ENCODE peak calls at places on chromosome 14, in six cellular contexts. D is fibroblast of pulmonary artery, Q is fibroblast of lung, F is transverse colon, C is suprapubic skin, J is epithelial cell of esophagus. T is an unnamed sample.

GRCh38 chr14:89853976-89854693 is 100.4 kb downstream of the EFCAB11 start:
- DNase-seq in Q (no peak), F (no peak), D (no peak), J (no peak), C (no peak), T (no peak)

GRCh38 chr14:69945905-69946304 is 66.7 kb downstream of the SMOC1 start:
- DNase-seq in D (no peak), Q (peak), J (no peak), F (no peak), C (no peak), T (no peak)

GRCh38 chr14:93752980-93753561 is 35.2 kb downstream of the PRIMA1 start:
- DNase-seq in D (no peak), Q (no peak), J (no peak), F (no peak), C (no peak), T (no peak)

GRCh38 chr14:75493580-75494130 is 28.6 kb upstream of the BATF start:
- DNase-seq in F (no peak), D (no peak), J (no peak), Q (peak), C (no peak), T (peak)

GRCh38 chr14:68340262-68340661 is 452.6 kb downstream of the ZFP36L1 start:
- DNase-seq in J (no peak), Q (no peak), F (no peak), D (no peak), C (no peak), T (no peak)

GRCh38 chr14:67151082-67151666 is 38.1 kb upstream of the GARIN2 start:
- DNase-seq in C (no peak), Q (no peak), J (no peak), D (no peak), F (no peak), T (no peak)

GRCh38 chr14:45120109-45120508 is 14.2 kb downstream of the FKBP3 start:
- DNase-seq in Q (no peak), C (no peak), D (no peak), F (no peak), J (no peak), T (no peak)

GRCh38 chr14:98931911-98932310 is 340.1 kb downstream of the BCL11B start:
- DNase-seq in J (no peak), D (no peak), F (peak), C (peak), Q (no peak), T (no peak)

GRCh38 chr14:100239200-100239839 is 376 bp downstream of the YY1 start:
- DNase-seq in F (peak), J (no peak), D (no peak), Q (no peak), C (peak), T (no peak)

GRCh38 chr14:37253905-37254304 is 56.2 kb downstream of the MIPOL1 start:
- DNase-seq in F (no peak), J (peak), Q (peak), D (peak), C (no peak), T (no peak)

GRCh38 chr14:71651228-71651627 is 281.0 kb upstream of the RGS6 start:
- DNase-seq in C (no peak), J (peak), D (peak), Q (peak), F (no peak), T (no peak)

GRCh38 chr14:72552236-72552635 is 341.7 kb downstream of the DPF3 start:
- DNase-seq in F (no peak), D (no peak), C (no peak), J (no peak), Q (no peak), T (no peak)

GRCh38 chr14:71698027-71698426 is 234.2 kb upstream of the RGS6 start:
- DNase-seq in D (no peak), F (no peak), C (no peak), J (no peak), Q (no peak), T (no peak)

GRCh38 chr14:105248368-105249174 is at the start of gene BTBD6:
- DNase-seq in F (peak), Q (peak), J (peak), D (peak), C (peak), T (peak)
- TF ChIP-seq CTCF in F (no peak), Q (no peak), J (no peak), D (no peak), C (no peak), T (no peak)

GRCh38 chr14:95876769-95877490 is at the start of gene TUNAR:
- DNase-seq in J (no peak), C (no peak), F (no peak), D (peak), Q (no peak), T (no peak)

GRCh38 chr14:95875831-95876768 is 532 bp upstream of the TUNAR start:
- DNase-seq in Q (no peak), J (no peak), F (no peak), C (no peak), D (no peak), T (no peak)

GRCh38 chr14:95872777-95873176 is 3.9 kb upstream of the TUNAR start:
- DNase-seq in F (no peak), Q (no peak), C (no peak), J (no peak), D (no peak), T (no peak)

DNA sequence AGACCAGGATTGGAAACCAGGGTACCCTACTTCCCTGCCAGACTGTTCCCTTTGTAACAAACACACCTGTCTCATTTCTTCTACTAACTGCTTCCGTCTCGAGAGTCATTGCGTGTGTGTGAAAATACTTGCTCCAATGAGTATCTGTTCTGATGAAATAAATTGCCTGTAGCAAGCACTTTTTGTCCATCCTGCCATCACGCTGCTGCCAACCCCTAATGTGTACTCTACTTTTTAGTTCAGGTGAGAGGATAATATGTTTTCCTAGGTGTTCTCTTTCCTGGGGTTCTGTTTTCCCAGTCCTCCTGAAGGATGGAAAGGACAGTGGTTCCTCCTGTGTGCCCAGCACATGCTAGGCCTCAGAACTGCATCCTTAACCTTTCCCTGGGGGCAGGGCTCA is 1.0 kb downstream of the TUNAR start:
- DNase-seq in D (no peak), Q (no peak), C (no peak), F (no peak), J (no peak), T (no peak)
- TF ChIP-seq CTCF in D (no peak), Q (no peak), C (no peak), F (no peak), J (no peak), T (no peak)

DNA sequence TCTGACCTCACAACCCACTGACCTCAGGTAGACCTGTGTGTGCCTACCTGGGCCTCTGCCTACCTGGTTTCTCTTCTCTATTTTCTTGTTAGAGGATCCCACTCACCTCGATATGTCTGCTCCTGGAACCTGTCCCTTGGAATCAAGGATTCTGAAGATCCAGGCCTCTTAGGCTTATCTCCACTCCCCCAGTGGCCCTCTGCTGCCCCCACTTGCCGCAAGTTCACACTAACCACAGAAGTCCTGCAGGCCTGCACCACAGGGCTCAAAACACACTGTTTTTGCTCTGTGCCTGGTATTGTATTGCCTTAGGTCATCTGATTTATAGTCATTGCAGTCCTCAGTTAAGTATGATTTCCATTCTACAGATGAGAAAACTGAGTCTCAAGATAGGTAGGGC is 15.3 kb upstream of the NRXN3 start:
- DNase-seq in Q (no peak), C (no peak), D (no peak), F (no peak), J (no peak), T (no peak)
- TF ChIP-seq CTCF in Q (no peak), C (no peak), D (no peak), F (no peak), J (no peak), T (no peak)

GRCh38 chr14:104793703-104793959 is 1.9 kb downstream of the AKT1 start:
- DNase-seq in D (no peak), C (no peak), J (no peak), Q (no peak), F (no peak), T (no peak)

GRCh38 chr14:104794099-104794498 is 1.4 kb downstream of the AKT1 start:
- DNase-seq in Q (peak), D (peak), J (peak), F (peak), C (no peak), T (no peak)

GRCh38 chr14:104795468-104795780 is at the start of gene AKT1:
- DNase-seq in D (no peak), Q (no peak), F (no peak), C (no peak), J (no peak), T (no peak)

GRCh38 chr14:104795781-104796681 is 483 bp upstream of the AKT1 start:
- DNase-seq in C (no peak), F (peak), J (peak), Q (no peak), D (peak), T (no peak)

DNA sequence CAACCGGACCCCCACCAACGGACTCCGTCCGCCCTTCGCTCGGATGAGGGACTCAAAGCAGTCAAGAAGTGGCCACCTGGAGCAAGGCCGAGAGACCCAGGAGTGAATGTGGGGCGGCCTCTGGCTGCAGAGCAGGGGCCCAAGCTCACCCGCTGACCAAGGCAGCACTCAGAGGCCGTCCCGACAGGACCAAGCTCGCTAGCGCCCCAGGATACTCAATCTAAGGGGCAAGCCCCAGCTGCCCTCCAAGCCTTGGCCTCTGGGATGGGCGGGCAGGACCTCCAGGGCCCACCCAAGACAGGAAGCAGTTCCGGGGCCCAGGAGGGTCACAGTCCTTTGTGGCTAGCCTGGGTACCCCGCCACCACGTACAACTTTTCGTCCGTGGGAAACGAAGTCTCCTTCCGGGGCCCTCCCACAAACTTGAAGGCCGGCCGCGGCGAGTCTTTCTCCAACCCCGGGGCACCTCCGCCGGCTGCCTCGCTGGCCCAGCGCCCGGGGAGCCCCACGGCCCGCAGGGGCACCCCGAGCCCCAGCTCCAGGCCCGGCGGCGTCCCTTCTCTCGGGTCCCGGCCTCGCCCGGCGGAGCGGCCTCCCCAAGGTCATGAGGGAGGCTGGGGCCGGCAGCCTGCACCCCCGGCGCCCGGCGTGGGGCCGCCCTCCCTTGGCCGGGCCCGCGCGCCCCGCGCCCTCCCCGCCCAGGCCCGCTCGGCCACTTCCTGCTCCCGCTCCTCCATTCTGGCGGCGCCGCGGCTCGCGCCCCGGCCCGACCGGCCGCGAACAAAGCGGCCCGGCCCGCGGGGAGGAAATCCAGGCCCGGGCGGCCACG is 694 bp downstream of the AKT1 start:
- DNase-seq in D (no peak), J (peak), C (no peak), Q (peak), F (peak), T (no peak)
- TF ChIP-seq CTCF in D (no peak), J (no peak), C (no peak), Q (no peak), F (no peak), T (no peak)

DNA sequence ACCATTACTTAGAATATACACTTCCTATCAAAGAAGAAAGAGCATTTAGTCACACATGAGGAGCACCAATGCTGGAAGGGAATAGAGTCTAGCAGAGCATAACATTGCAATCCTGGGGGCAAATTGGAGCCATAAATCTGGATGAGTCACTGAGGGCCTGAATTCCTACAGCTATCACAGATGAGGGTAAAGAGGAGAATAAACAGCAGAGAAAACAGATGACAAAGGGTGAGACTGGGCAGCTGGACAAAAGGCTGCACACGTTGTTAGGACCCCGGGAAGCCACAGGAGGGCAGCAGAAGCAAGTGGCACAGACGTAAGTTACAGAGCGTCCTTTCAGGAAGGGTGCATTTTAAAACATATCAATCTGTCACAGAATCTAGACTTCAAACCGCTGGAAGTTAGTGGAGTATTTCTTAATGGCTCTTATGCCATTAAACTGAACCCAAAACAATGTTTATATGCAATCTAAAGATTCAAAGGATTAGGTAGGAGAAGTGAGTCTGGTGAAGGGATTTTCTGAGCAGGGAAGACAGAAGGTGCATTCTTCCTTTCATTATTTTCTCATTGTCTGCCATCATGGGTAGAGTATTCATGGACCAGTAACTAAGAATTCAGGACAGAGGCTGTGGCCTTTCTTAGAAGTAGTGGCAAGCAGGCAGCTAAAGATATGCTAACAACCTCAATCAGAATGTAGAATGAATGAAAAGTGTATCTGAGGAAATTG is 159.8 kb upstream of the DAAM1 start:
- DNase-seq in C (no peak), D (peak), F (peak), J (peak), Q (peak), T (no peak)
- TF ChIP-seq CTCF in C (peak), D (peak), F (peak), J (peak), Q (peak), T (peak)